ENCODE peak calls at places on chromosomes 13 and 19, in eight cellular contexts. C is DND-41, D is mammary epithelial cell, Y is A549, Q is GM23338, I is astrocyte, H is neural progenitor cell, E is IMR-90. L is an unnamed sample. For H3K4me1, the result is how much of the 10 kb centered on the place peaks cover.

GRCh38 chr19:50912727-50913716 is 1.8 kb upstream of the KLK4 start:
- DNase-seq in E (no peak), H (no peak), C (no peak), Q (no peak), Y (no peak), I (no peak), D (no peak), L (no peak)

GRCh38 chr13:25803626-25804025 is 248.2 kb downstream of the SHISA2 start:
- DNase-seq in H (no peak), C (no peak), I (no peak), Q (no peak), Y (no peak), D (no peak), E (no peak), L (no peak)

GRCh38 chr13:30388401-30389283 is 33.7 kb upstream of the UBE2L5 start:
- DNase-seq in C (peak), D (peak), H (peak), Y (no peak), I (no peak), E (peak), Q (peak), L (no peak)

GRCh38 chr19:29777916-29778315 is 33.9 kb upstream of the CCNE1 start:
- DNase-seq in D (no peak), Q (no peak), I (no peak), C (no peak), H (no peak), E (no peak), Y (no peak), L (no peak)

GRCh38 chr19:58577581-58578429 is 4.7 kb upstream of the MZF1 start:
- DNase-seq in E (no peak), C (peak), H (no peak), D (no peak), I (no peak), Q (no peak), Y (no peak), L (no peak)

GRCh38 chr13:48220592-48221300 is 12.3 kb upstream of the ITM2B start:
- DNase-seq in C (peak), D (no peak), Q (no peak), E (no peak), Y (no peak), I (no peak), H (no peak), L (no peak)

GRCh38 chr19:39084732-39085080 is 538 bp downstream of the ACP7 start:
- DNase-seq in I (no peak), Y (no peak), H (peak), E (no peak), Q (no peak), D (no peak), C (no peak), L (no peak)

GRCh38 chr13:113220141-113220598 is 10.8 kb downstream of the CUL4A start:
- DNase-seq in C (no peak), H (no peak), Q (peak), Y (no peak), E (no peak), I (no peak), D (no peak), L (no peak)

GRCh38 chr13:19862511-19863313 is 737 bp downstream of the ZMYM5 start:
- DNase-seq in E (peak), Q (peak), H (peak), C (peak), I (no peak), Y (peak), D (peak), L (peak)

GRCh38 chr13:40102854-40103253 is 447.4 kb downstream of the COG6 start:
- DNase-seq in C (no peak), H (no peak), D (peak), I (peak), Q (no peak), E (peak), Y (peak), L (peak)

GRCh38 chr13:43979492-43979891 is 99.8 kb downstream of the LACC1 start:
- DNase-seq in D (no peak), H (no peak), Q (no peak), Y (no peak), I (no peak), C (no peak), E (no peak), L (no peak)

GRCh38 chr13:33328691-33329090 is 43.1 kb upstream of the STARD13 start:
- DNase-seq in E (no peak), C (no peak), I (no peak), Q (no peak), D (peak), H (no peak), Y (no peak), L (no peak)

GRCh38 chr13:112807653-112808376 is 118.0 kb downstream of the ATP11A start:
- DNase-seq in Q (no peak), Y (no peak), I (no peak), E (no peak), H (no peak), C (no peak), D (no peak), L (no peak)

GRCh38 chr19:46355234-46355990 is 8.5 kb downstream of the PPP5C start:
- DNase-seq in D (no peak), H (no peak), I (no peak), E (no peak), Q (no peak), C (no peak), Y (peak), L (no peak)

GRCh38 chr19:24059572-24060295 is 27.3 kb upstream of the ZNF254 start:
- DNase-seq in Q (no peak), H (no peak), Y (no peak), I (no peak), D (no peak), E (no peak), C (no peak), L (no peak)

GRCh38 chr19:6239401-6239844 is 40.4 kb downstream of the MLLT1 start:
- DNase-seq in I (peak), D (peak), C (no peak), H (no peak), Y (no peak), Q (no peak), E (peak), L (no peak)
- H3K4me1 ChIP-seq in I (under half), D (under half), C (under half), H (under half), Y (under half), Q (under half), E (under half), L (under half)

GRCh38 chr19:3058009-3058820 is 4.1 kb downstream of the TLE5 start:
- DNase-seq in C (no peak), H (no peak), D (no peak), Q (no peak), I (no peak), Y (no peak), E (no peak), L (no peak)

GRCh38 chr19:3059653-3060052 is 2.6 kb downstream of the TLE5 start:
- DNase-seq in I (no peak), D (no peak), C (no peak), E (no peak), Y (no peak), H (no peak), Q (no peak), L (no peak)

GRCh38 chr19:3057275-3057714 is 5.0 kb downstream of the TLE5 start:
- DNase-seq in Q (no peak), E (no peak), D (peak), C (no peak), I (peak), H (no peak), Y (peak), L (peak)

GRCh38 chr19:3060852-3061182 is 1.5 kb downstream of the TLE5 start:
- DNase-seq in Y (no peak), D (no peak), Q (no peak), C (no peak), I (no peak), E (no peak), H (no peak), L (no peak)

GRCh38 chr19:3058821-3059314 is 3.4 kb downstream of the TLE5 start:
- DNase-seq in Y (no peak), Q (no peak), H (no peak), D (no peak), I (no peak), C (no peak), E (no peak), L (no peak)
- H3K4me2 ChIP-seq in Y (no peak), Q (no peak), H (no peak), D (no peak), I (no peak), C (peak), E (no peak), L (no peak)

DNA sequence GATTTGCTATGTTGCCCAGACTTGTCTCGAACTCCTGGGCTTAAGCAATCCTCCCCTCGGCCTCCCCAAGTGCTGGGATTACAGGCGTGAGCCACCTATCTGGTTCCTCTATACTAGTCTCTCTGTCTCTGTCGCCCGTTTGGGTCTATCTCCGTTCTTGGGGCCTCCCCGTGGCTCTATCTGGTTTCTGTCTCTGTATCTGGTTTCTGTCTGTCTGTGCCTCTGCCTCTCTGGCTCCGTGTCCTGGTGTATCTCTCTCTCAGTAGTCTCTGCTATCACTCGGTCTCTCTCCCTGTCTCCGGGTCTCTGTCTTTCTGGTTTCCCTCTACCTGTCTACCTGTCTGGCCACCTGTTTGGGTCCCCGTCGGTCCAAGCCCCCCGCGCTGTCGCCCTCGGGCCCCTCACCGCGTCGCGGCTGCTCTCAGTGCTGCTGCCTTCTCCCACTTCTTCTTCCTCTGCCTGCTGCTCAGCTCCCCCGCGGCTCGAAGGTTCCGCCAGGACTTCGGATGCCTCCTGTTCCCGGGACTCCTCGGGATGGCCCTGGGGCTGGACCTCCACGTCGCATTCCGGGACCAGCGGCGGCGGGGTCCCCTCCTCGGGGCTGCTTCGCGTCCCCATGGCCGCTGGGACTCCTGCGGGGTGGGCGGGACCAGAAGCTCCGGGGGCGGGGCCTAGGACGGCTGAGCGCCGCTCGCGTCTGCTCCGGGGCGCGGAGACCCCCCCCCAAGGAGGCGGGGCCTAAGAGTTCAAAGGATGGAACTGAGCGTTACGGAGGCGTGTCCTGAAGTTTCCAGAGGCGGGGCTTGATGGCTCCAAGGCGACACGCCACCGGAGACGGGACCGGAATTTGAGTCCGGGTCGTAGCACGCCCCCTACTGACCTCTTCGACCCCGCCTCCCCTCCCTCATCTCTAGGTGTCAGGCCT is 783 bp downstream of the PHLDB3 start:
- DNase-seq in I (peak), C (peak), Q (peak), Y (peak), D (peak), H (peak), E (peak), L (peak)
- TF ChIP-seq CTCF in I (no peak), C (peak), Q (no peak), Y (peak), D (no peak), H (peak), E (peak), L (no peak)

GRCh38 chr13:79582896-79583295 is 101.9 kb downstream of the NDFIP2 start:
- DNase-seq in Q (no peak), Y (no peak), E (no peak), D (no peak), I (no peak), C (no peak), H (no peak), L (no peak)
- H3K4me1 ChIP-seq in Q (under half), Y (under half), E (under half), D (under half), I (under half), C (under half), H (under half), L (under half)

L was measured in fibroblast of lung.